ENCODE peak calls at places on chromosomes 6 and 20, in six cellular contexts. D is AG08395; O is AG09319; A is SHP77; B is cardiac muscle cell; P is activated CD8-positive, alpha-beta memory T cell treated with anti-CD3 and anti-CD28 coated beads for 1 hour. R is an unnamed sample.

GRCh38 chr6:112352607-112353006 is 5.5 kb downstream of the RFPL4B start:
- DNase-seq in O (no peak), D (no peak), A (no peak), P (no peak), B (no peak), R (no peak)

GRCh38 chr6:107493158-107494057 is 3.5 kb downstream of the SOBP start:
- DNase-seq in P (no peak), A (peak; percentile 76), O (no peak), D (no peak), B (peak; percentile 77), R (peak; percentile 55)

GRCh38 chr6:134022650-134023049 is 29.8 kb downstream of the SLC2A12 start:
- DNase-seq in B (no peak), P (no peak), D (no peak), A (no peak), O (no peak), R (no peak)

GRCh38 chr6:158160932-158161539 is 7.0 kb downstream of the SERAC1 start:
- DNase-seq in A (no peak), P (no peak), D (no peak), O (no peak), B (no peak), R (no peak)

GRCh38 chr6:142013286-142013685 is 119.4 kb upstream of the GJE1 start:
- DNase-seq in P (no peak), A (no peak), O (peak; percentile 54), D (peak; percentile 71), B (no peak), R (no peak)

GRCh38 chr6:165571721-165572132 is 91.3 kb downstream of the PDE10A start:
- DNase-seq in O (no peak), D (no peak), P (no peak), A (no peak), B (peak; percentile 10), R (no peak)

GRCh38 chr6:163260111-163260895 is 154.2 kb upstream of the QKI start:
- DNase-seq in A (no peak), D (no peak), B (peak; percentile 35), P (no peak), O (no peak), R (no peak)

GRCh38 chr6:116472710-116473109 is 11.5 kb downstream of the CALHM6 start:
- DNase-seq in A (no peak), D (no peak), O (no peak), B (no peak), P (no peak), R (no peak)

GRCh38 chr20:37276494-37277252 is 12.8 kb upstream of the MANBAL start:
- DNase-seq in A (peak; percentile 69), P (no peak), B (no peak), O (peak; percentile 78), D (peak; percentile 70), R (no peak)

GRCh38 chr6:107713214-107713962 is 110.7 kb downstream of the SCML4 start:
- DNase-seq in O (no peak), D (peak; percentile 21), A (peak; percentile 18), B (no peak), P (no peak), R (no peak)

GRCh38 chr6:111911428-111911827 is 38.2 kb upstream of the FYN start:
- DNase-seq in A (no peak), P (no peak), O (no peak), D (no peak), B (no peak), R (no peak)

GRCh38 chr6:149231786-149232185 is 85.7 kb upstream of the TAB2 start:
- DNase-seq in B (no peak), P (no peak), A (no peak), O (no peak), D (no peak), R (no peak)

GRCh38 chr6:129592516-129593232 is 117.3 kb downstream of the ARHGAP18 start:
- DNase-seq in P (no peak), D (no peak), A (no peak), B (no peak), O (no peak), R (no peak)

GRCh38 chr6:54768542-54768941 is 78.0 kb upstream of the FAM83B start:
- DNase-seq in A (no peak), P (no peak), B (no peak), D (no peak), O (no peak), R (no peak)

GRCh38 chr20:4119854-4120209 is 104.5 kb upstream of the RNF24 start:
- DNase-seq in B (no peak), P (no peak), A (no peak), O (no peak), D (no peak), R (no peak)

GRCh38 chr6:11467364-11467763 is 70.2 kb upstream of the TMEM170B start:
- DNase-seq in B (no peak), P (no peak), A (no peak), D (no peak), O (no peak), R (no peak)

GRCh38 chr20:60239981-60240380 is 281.8 kb downstream of the CDH26 start:
- DNase-seq in A (no peak), P (no peak), D (no peak), B (no peak), O (no peak), R (no peak)

GRCh38 chr20:45358282-45359068 is 4.5 kb upstream of the SYS1 start:
- DNase-seq in O (peak; percentile 45), D (peak; percentile 69), B (no peak), A (no peak), P (no peak), R (no peak)

GRCh38 chr20:23108871-23109270 is 22.7 kb upstream of the CD93 start:
- DNase-seq in O (no peak), D (no peak), P (no peak), A (no peak), B (no peak), R (no peak)

GRCh38 chr6:165049362-165049761 is 260.0 kb downstream of the C6orf118 start:
- DNase-seq in O (no peak), B (peak; percentile 50), D (peak; percentile 34), P (no peak), A (peak; percentile 59), R (peak; percentile 60)

GRCh38 chr6:111843347-111844147 is 29.7 kb downstream of the FYN start:
- DNase-seq in B (peak; percentile 29), P (peak; percentile 52), D (no peak), A (no peak), O (no peak), R (no peak)

GRCh38 chr6:9456241-9456658 is 958.6 kb downstream of the TFAP2A start:
- DNase-seq in P (no peak), O (no peak), D (no peak), A (no peak), B (no peak), R (no peak)

GRCh38 chr6:141415896-141416295 is 716.8 kb upstream of the GJE1 start:
- DNase-seq in A (no peak), P (no peak), D (no peak), B (no peak), O (no peak), R (no peak)

GRCh38 chr20:41150664-41151063 is 13.3 kb downstream of the PLCG1 start:
- DNase-seq in D (peak; percentile 54), P (no peak), A (no peak), B (no peak), O (no peak), R (no peak)

GRCh38 chr6:84868149-84868548 is 103.8 kb upstream of the TBX18 start:
- DNase-seq in A (no peak), O (no peak), D (no peak), B (no peak), P (no peak), R (no peak)

GRCh38 chr6:168418151-168418551 is 22.8 kb upstream of the SMOC2 start:
- DNase-seq in O (no peak), A (no peak), P (no peak), D (no peak), B (no peak), R (no peak)

GRCh38 chr20:910132-910839 is 5.8 kb downstream of the ANGPT4 start:
- DNase-seq in P (no peak), O (no peak), B (no peak), A (no peak), D (no peak), R (no peak)

GRCh38 chr6:111377558-111378120 is 105.4 kb downstream of the REV3L start:
- DNase-seq in D (no peak), O (no peak), B (no peak), A (no peak), P (no peak), R (no peak)

GRCh38 chr6:147782302-147782701 is 273.8 kb downstream of the SAMD5 start:
- DNase-seq in D (peak; percentile 3), A (no peak), P (no peak), B (no peak), O (no peak), R (peak; percentile 25)

GRCh38 chr20:60240986-60241385 is 282.8 kb downstream of the CDH26 start:
- DNase-seq in O (no peak), D (no peak), P (no peak), A (no peak), B (no peak), R (no peak)

GRCh38 chr6:160462551-160463109 is 114.5 kb downstream of the SLC22A3 start:
- DNase-seq in D (peak; percentile 85), A (no peak), P (no peak), B (no peak), O (no peak), R (no peak)

GRCh38 chr6:28240517-28240916 is 11.6 kb downstream of the ZKSCAN4 start:
- DNase-seq in O (no peak), D (no peak), P (no peak), A (no peak), B (no peak), R (no peak)

GRCh38 chr20:50274570-50275430 is 84.2 kb downstream of the CEBPB start:
- DNase-seq in B (no peak), D (no peak), O (no peak), P (no peak), A (no peak), R (no peak)

GRCh38 chr20:3687655-3688054 is 5.8 kb upstream of the ADAM33 start:
- DNase-seq in A (no peak), B (no peak), D (peak; percentile 86), P (no peak), O (no peak), R (peak; percentile 65)

GRCh38 chr6:127634178-127634577 is 57.2 kb downstream of the C6orf58 start:
- DNase-seq in B (no peak), A (no peak), D (no peak), O (no peak), P (no peak), R (no peak)

GRCh38 chr6:151974061-151974617 is 166.7 kb downstream of the ESR1 start:
- DNase-seq in D (no peak), A (no peak), O (no peak), B (no peak), P (no peak), R (no peak)

R was measured in HEK293T.